ENCODE peak calls at places on chromosome 11, in six cellular contexts. One of them, this sample, is unnamed.

GRCh38 chr11:28903716-28904115 is 795.5 kb downstream of the METTL15 start:
- DNase-seq in GM10248: no peak
- DNase-seq in body of pancreas: no peak
- DNase-seq in adrenal gland: no peak
- DNase-seq in upper lobe of right lung: no peak
- DNase-seq in choroid plexus epithelial cell: peak
- DNase-seq in this sample: no peak

GRCh38 chr11:3666023-3666530 is 5.1 kb downstream of the CHRNA10 start:
- DNase-seq in GM10248: no peak
- DNase-seq in body of pancreas: no peak
- DNase-seq in adrenal gland: no peak
- DNase-seq in upper lobe of right lung: no peak
- DNase-seq in choroid plexus epithelial cell: no peak
- DNase-seq in this sample: no peak

GRCh38 chr11:6646631-6647281 is 8.9 kb downstream of the DCHS1 start:
- DNase-seq in GM10248: peak
- DNase-seq in body of pancreas: no peak
- DNase-seq in adrenal gland: no peak
- DNase-seq in upper lobe of right lung: no peak
- DNase-seq in choroid plexus epithelial cell: peak
- DNase-seq in this sample: peak

GRCh38 chr11:113392522-113392921 is 4.9 kb downstream of the ANKK1 start:
- DNase-seq in GM10248: no peak
- DNase-seq in body of pancreas: no peak
- DNase-seq in adrenal gland: no peak
- DNase-seq in upper lobe of right lung: no peak
- DNase-seq in choroid plexus epithelial cell: no peak
- DNase-seq in this sample: no peak

GRCh38 chr11:103648670-103649400 is 387.6 kb upstream of the DDI1 start:
- DNase-seq in GM10248: no peak
- DNase-seq in body of pancreas: no peak
- DNase-seq in adrenal gland: no peak
- DNase-seq in upper lobe of right lung: no peak
- DNase-seq in choroid plexus epithelial cell: peak
- DNase-seq in this sample: peak

GRCh38 chr11:70111269-70112016 is 33.3 kb downstream of the ANO1 start:
- DNase-seq in GM10248: no peak
- DNase-seq in body of pancreas: peak
- DNase-seq in adrenal gland: peak
- DNase-seq in upper lobe of right lung: no peak
- DNase-seq in choroid plexus epithelial cell: peak
- DNase-seq in this sample: no peak

GRCh38 chr11:115500547-115501503 is 3.4 kb downstream of the CADM1 start:
- DNase-seq in GM10248: no peak
- DNase-seq in body of pancreas: no peak
- DNase-seq in adrenal gland: no peak
- DNase-seq in upper lobe of right lung: no peak
- DNase-seq in choroid plexus epithelial cell: no peak
- DNase-seq in this sample: no peak

GRCh38 chr11:96306933-96307747 is 35.9 kb downstream of the MAML2 start:
- DNase-seq in GM10248: no peak
- DNase-seq in body of pancreas: peak
- DNase-seq in adrenal gland: peak
- DNase-seq in upper lobe of right lung: no peak
- DNase-seq in choroid plexus epithelial cell: peak
- DNase-seq in this sample: no peak

GRCh38 chr11:85756401-85757200 is 54.3 kb downstream of the SYTL2 start:
- DNase-seq in GM10248: no peak
- DNase-seq in body of pancreas: no peak
- DNase-seq in adrenal gland: no peak
- DNase-seq in upper lobe of right lung: no peak
- DNase-seq in choroid plexus epithelial cell: no peak
- DNase-seq in this sample: no peak

GRCh38 chr11:128246364-128247234 is 340.8 kb downstream of the ETS1 start:
- DNase-seq in GM10248: no peak
- DNase-seq in body of pancreas: peak
- DNase-seq in adrenal gland: no peak
- DNase-seq in upper lobe of right lung: no peak
- DNase-seq in choroid plexus epithelial cell: peak
- DNase-seq in this sample: no peak

GRCh38 chr11:116931206-116931953 is 94.0 kb upstream of the APOA1 start:
- DNase-seq in GM10248: peak
- DNase-seq in body of pancreas: no peak
- DNase-seq in adrenal gland: peak
- DNase-seq in upper lobe of right lung: no peak
- DNase-seq in choroid plexus epithelial cell: peak
- DNase-seq in this sample: peak

GRCh38 chr11:103047837-103048236 is 44.1 kb downstream of the DCUN1D5 start:
- DNase-seq in GM10248: no peak
- DNase-seq in body of pancreas: no peak
- DNase-seq in adrenal gland: no peak
- DNase-seq in upper lobe of right lung: no peak
- DNase-seq in choroid plexus epithelial cell: peak
- DNase-seq in this sample: no peak

GRCh38 chr11:6414874-6415328 is 4.0 kb downstream of the APBB1 start:
- DNase-seq in GM10248: no peak
- DNase-seq in body of pancreas: no peak
- DNase-seq in adrenal gland: no peak
- DNase-seq in upper lobe of right lung: no peak
- DNase-seq in choroid plexus epithelial cell: no peak
- DNase-seq in this sample: no peak

GRCh38 chr11:121889931-121890330 is 226.1 kb downstream of the BLID start:
- DNase-seq in GM10248: no peak
- DNase-seq in body of pancreas: no peak
- DNase-seq in adrenal gland: no peak
- DNase-seq in upper lobe of right lung: no peak
- DNase-seq in choroid plexus epithelial cell: peak
- DNase-seq in this sample: no peak

GRCh38 chr11:2913029-2913431 is 16.2 kb downstream of the PHLDA2 start:
- DNase-seq in GM10248: no peak
- DNase-seq in body of pancreas: peak
- DNase-seq in adrenal gland: no peak
- DNase-seq in upper lobe of right lung: no peak
- DNase-seq in choroid plexus epithelial cell: peak
- DNase-seq in this sample: no peak

GRCh38 chr11:10496296-10496936 is 41.4 kb downstream of the AMPD3 start:
- DNase-seq in GM10248: no peak
- DNase-seq in body of pancreas: no peak
- DNase-seq in adrenal gland: no peak
- DNase-seq in upper lobe of right lung: no peak
- DNase-seq in choroid plexus epithelial cell: no peak
- DNase-seq in this sample: no peak

GRCh38 chr11:30346068-30346688 is 23.3 kb downstream of the ARL14EP start:
- DNase-seq in GM10248: peak
- DNase-seq in body of pancreas: peak
- DNase-seq in adrenal gland: no peak
- DNase-seq in upper lobe of right lung: no peak
- DNase-seq in choroid plexus epithelial cell: peak
- DNase-seq in this sample: peak

GRCh38 chr11:74142624-74143023 is 28.2 kb downstream of the C2CD3 start:
- DNase-seq in GM10248: no peak
- DNase-seq in body of pancreas: no peak
- DNase-seq in adrenal gland: no peak
- DNase-seq in upper lobe of right lung: no peak
- DNase-seq in choroid plexus epithelial cell: peak
- DNase-seq in this sample: no peak

GRCh38 chr11:133833101-133833898 is 12.0 kb downstream of the SPATA19 start:
- DNase-seq in GM10248: no peak
- DNase-seq in body of pancreas: no peak
- DNase-seq in adrenal gland: no peak
- DNase-seq in upper lobe of right lung: no peak
- DNase-seq in choroid plexus epithelial cell: no peak
- DNase-seq in this sample: no peak

GRCh38 chr11:67286621-67287333 is 2.3 kb upstream of the ANKRD13D start:
- DNase-seq in GM10248: no peak
- DNase-seq in body of pancreas: peak
- DNase-seq in adrenal gland: no peak
- DNase-seq in upper lobe of right lung: no peak
- DNase-seq in choroid plexus epithelial cell: peak
- DNase-seq in this sample: no peak

GRCh38 chr11:60305906-60306619 is 21.0 kb upstream of the MS4A6E start:
- DNase-seq in GM10248: no peak
- DNase-seq in body of pancreas: no peak
- DNase-seq in adrenal gland: no peak
- DNase-seq in upper lobe of right lung: no peak
- DNase-seq in choroid plexus epithelial cell: peak
- DNase-seq in this sample: no peak

GRCh38 chr11:33735426-33736147 is 636 bp downstream of the CD59 start:
- DNase-seq in GM10248: peak
- DNase-seq in body of pancreas: peak
- DNase-seq in adrenal gland: peak
- DNase-seq in upper lobe of right lung: peak
- DNase-seq in choroid plexus epithelial cell: no peak
- DNase-seq in this sample: peak

GRCh38 chr11:78535920-78536319 is 38.7 kb downstream of the NARS2 start:
- DNase-seq in GM10248: no peak
- DNase-seq in body of pancreas: no peak
- DNase-seq in adrenal gland: no peak
- DNase-seq in upper lobe of right lung: no peak
- DNase-seq in choroid plexus epithelial cell: peak
- DNase-seq in this sample: no peak

DNA sequence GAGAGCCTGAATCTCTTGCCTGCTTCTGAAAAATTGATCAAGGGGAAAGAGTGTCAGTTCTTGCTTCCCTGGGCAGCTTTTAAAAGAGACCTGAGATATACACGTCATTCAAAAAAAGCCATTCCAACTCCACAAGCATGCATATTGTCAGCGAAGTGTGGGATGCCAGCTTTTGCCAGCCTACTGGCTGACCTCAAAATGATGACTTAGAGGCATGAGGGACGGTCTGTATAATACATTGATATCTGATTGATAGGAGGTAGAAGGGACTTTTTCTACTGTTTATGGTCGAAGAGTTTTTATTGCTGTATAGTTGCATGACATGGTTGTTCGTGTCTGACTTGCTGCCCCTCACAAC is 126.3 kb downstream of the MICAL2 start:
- DNase-seq in GM10248: no peak
- DNase-seq in body of pancreas: no peak
- DNase-seq in adrenal gland: no peak
- DNase-seq in upper lobe of right lung: no peak
- DNase-seq in choroid plexus epithelial cell: no peak
- DNase-seq in this sample: no peak
- TF ChIP-seq CTCF in GM10248: no peak
- TF ChIP-seq CTCF in body of pancreas: no peak
- TF ChIP-seq CTCF in adrenal gland: no peak
- TF ChIP-seq CTCF in upper lobe of right lung: no peak
- TF ChIP-seq CTCF in choroid plexus epithelial cell: no peak
- TF ChIP-seq CTCF in this sample: no peak

GRCh38 chr11:123195182-123196059 is at the start of gene CLMP:
- DNase-seq in GM10248: no peak
- DNase-seq in body of pancreas: peak
- DNase-seq in adrenal gland: peak
- DNase-seq in upper lobe of right lung: peak
- DNase-seq in choroid plexus epithelial cell: peak
- DNase-seq in this sample: peak
- TF ChIP-seq CTCF in GM10248: no peak
- TF ChIP-seq CTCF in body of pancreas: no peak
- TF ChIP-seq CTCF in adrenal gland: no peak
- TF ChIP-seq CTCF in upper lobe of right lung: no peak
- TF ChIP-seq CTCF in choroid plexus epithelial cell: no peak
- TF ChIP-seq CTCF in this sample: no peak

GRCh38 chr11:35162795-35163194 is 23.8 kb downstream of the CD44 start:
- DNase-seq in GM10248: no peak
- DNase-seq in body of pancreas: no peak
- DNase-seq in adrenal gland: no peak
- DNase-seq in upper lobe of right lung: no peak
- DNase-seq in choroid plexus epithelial cell: peak
- DNase-seq in this sample: no peak

GRCh38 chr11:35166369-35167360 is 27.7 kb downstream of the CD44 start:
- DNase-seq in GM10248: no peak
- DNase-seq in body of pancreas: no peak
- DNase-seq in adrenal gland: no peak
- DNase-seq in upper lobe of right lung: no peak
- DNase-seq in choroid plexus epithelial cell: peak
- DNase-seq in this sample: no peak

GRCh38 chr11:35163209-35163608 is 24.2 kb downstream of the CD44 start:
- DNase-seq in GM10248: no peak
- DNase-seq in body of pancreas: no peak
- DNase-seq in adrenal gland: no peak
- DNase-seq in upper lobe of right lung: no peak
- DNase-seq in choroid plexus epithelial cell: no peak
- DNase-seq in this sample: no peak

GRCh38 chr11:35165416-35166368 is 26.7 kb downstream of the CD44 start:
- DNase-seq in GM10248: peak
- DNase-seq in body of pancreas: peak
- DNase-seq in adrenal gland: no peak
- DNase-seq in upper lobe of right lung: no peak
- DNase-seq in choroid plexus epithelial cell: peak
- DNase-seq in this sample: peak

GRCh38 chr11:35163707-35164496 is 24.9 kb downstream of the CD44 start:
- DNase-seq in GM10248: no peak
- DNase-seq in body of pancreas: no peak
- DNase-seq in adrenal gland: no peak
- DNase-seq in upper lobe of right lung: no peak
- DNase-seq in choroid plexus epithelial cell: peak
- DNase-seq in this sample: no peak
- TF ChIP-seq CTCF in GM10248: peak
- TF ChIP-seq CTCF in body of pancreas: peak
- TF ChIP-seq CTCF in adrenal gland: peak
- TF ChIP-seq CTCF in upper lobe of right lung: peak
- TF ChIP-seq CTCF in choroid plexus epithelial cell: peak
- TF ChIP-seq CTCF in this sample: peak

GRCh38 chr11:64767344-64768299 is 7.8 kb upstream of the PYGM start:
- DNase-seq in GM10248: peak
- DNase-seq in body of pancreas: peak
- DNase-seq in adrenal gland: peak
- DNase-seq in upper lobe of right lung: peak
- DNase-seq in choroid plexus epithelial cell: peak
- DNase-seq in this sample: peak
- TF ChIP-seq CTCF in GM10248: peak
- TF ChIP-seq CTCF in body of pancreas: peak
- TF ChIP-seq CTCF in adrenal gland: peak
- TF ChIP-seq CTCF in upper lobe of right lung: peak
- TF ChIP-seq CTCF in choroid plexus epithelial cell: peak
- TF ChIP-seq CTCF in this sample: peak

GRCh38 chr11:64935634-64936081 is at the start of gene GPHA2:
- DNase-seq in GM10248: no peak
- DNase-seq in body of pancreas: peak
- DNase-seq in adrenal gland: no peak
- DNase-seq in upper lobe of right lung: peak
- DNase-seq in choroid plexus epithelial cell: peak
- DNase-seq in this sample: no peak
- TF ChIP-seq CTCF in GM10248: no peak
- TF ChIP-seq CTCF in body of pancreas: peak
- TF ChIP-seq CTCF in adrenal gland: no peak
- TF ChIP-seq CTCF in upper lobe of right lung: no peak
- TF ChIP-seq CTCF in choroid plexus epithelial cell: peak
- TF ChIP-seq CTCF in this sample: no peak

GRCh38 chr11:105870521-105871113 is 151.4 kb downstream of the MSANTD4 start:
- DNase-seq in GM10248: no peak
- DNase-seq in body of pancreas: no peak
- DNase-seq in adrenal gland: no peak
- DNase-seq in upper lobe of right lung: no peak
- DNase-seq in choroid plexus epithelial cell: no peak
- DNase-seq in this sample: no peak
- TF ChIP-seq CTCF in GM10248: no peak
- TF ChIP-seq CTCF in body of pancreas: no peak
- TF ChIP-seq CTCF in adrenal gland: no peak
- TF ChIP-seq CTCF in upper lobe of right lung: no peak
- TF ChIP-seq CTCF in choroid plexus epithelial cell: no peak
- TF ChIP-seq CTCF in this sample: no peak